ENCODE peak calls at places on chromosomes 4 and X, in nine cellular contexts. One of them, this sample, is unnamed. For H3K36me3, the result is how much of the 10 kb centered on the place peaks cover.

GRCh38 chr4:2340272-2341061 is 78.0 kb downstream of the ZFYVE28 start:
- DNase-seq in HepG2: no peak
- DNase-seq in brain microvascular endothelial cell: no peak
- DNase-seq in transverse colon: no peak
- DNase-seq in Karpas-422: no peak
- DNase-seq in heart right ventricle: no peak
- DNase-seq in small intestine: no peak
- DNase-seq in aorta: peak
- DNase-seq in colonic mucosa: peak
- DNase-seq in this sample: no peak

GRCh38 chrX:11190745-11191510 is 79.8 kb downstream of the HCCS start:
- DNase-seq in HepG2: no peak
- DNase-seq in brain microvascular endothelial cell: no peak
- DNase-seq in transverse colon: peak
- DNase-seq in Karpas-422: no peak
- DNase-seq in heart right ventricle: no peak
- DNase-seq in small intestine: peak
- DNase-seq in aorta: no peak
- DNase-seq in colonic mucosa: peak
- DNase-seq in this sample: no peak

GRCh38 chr4:120709986-120710385 is 212.5 kb downstream of the PRDM5 start:
- DNase-seq in HepG2: no peak
- DNase-seq in brain microvascular endothelial cell: peak
- DNase-seq in transverse colon: no peak
- DNase-seq in Karpas-422: no peak
- DNase-seq in heart right ventricle: no peak
- DNase-seq in small intestine: no peak
- DNase-seq in aorta: no peak
- DNase-seq in colonic mucosa: no peak
- DNase-seq in this sample: no peak

GRCh38 chr4:145154573-145154972 is 25.8 kb downstream of the OTUD4 start:
- DNase-seq in HepG2: peak
- DNase-seq in brain microvascular endothelial cell: peak
- DNase-seq in transverse colon: no peak
- DNase-seq in Karpas-422: peak
- DNase-seq in heart right ventricle: no peak
- DNase-seq in small intestine: peak
- DNase-seq in aorta: no peak
- DNase-seq in colonic mucosa: no peak
- DNase-seq in this sample: no peak

GRCh38 chr4:96598465-96598864 is 758.6 kb downstream of the PDHA2 start:
- DNase-seq in HepG2: no peak
- DNase-seq in brain microvascular endothelial cell: no peak
- DNase-seq in transverse colon: no peak
- DNase-seq in Karpas-422: no peak
- DNase-seq in heart right ventricle: peak
- DNase-seq in small intestine: no peak
- DNase-seq in aorta: no peak
- DNase-seq in colonic mucosa: no peak
- DNase-seq in this sample: no peak

GRCh38 chr4:101528526-101528925 is 181.2 kb upstream of the PPP3CA start:
- DNase-seq in HepG2: peak
- DNase-seq in brain microvascular endothelial cell: no peak
- DNase-seq in transverse colon: no peak
- DNase-seq in Karpas-422: no peak
- DNase-seq in heart right ventricle: no peak
- DNase-seq in small intestine: no peak
- DNase-seq in aorta: no peak
- DNase-seq in colonic mucosa: no peak
- DNase-seq in this sample: no peak

GRCh38 chrX:37871626-37872302 is 24.4 kb upstream of the DYNLT3 start:
- DNase-seq in HepG2: no peak
- DNase-seq in brain microvascular endothelial cell: peak
- DNase-seq in transverse colon: no peak
- DNase-seq in Karpas-422: no peak
- DNase-seq in heart right ventricle: no peak
- DNase-seq in small intestine: no peak
- DNase-seq in aorta: peak
- DNase-seq in colonic mucosa: no peak
- DNase-seq in this sample: no peak

GRCh38 chr4:140862182-140862442 is 105.9 kb upstream of the TBC1D9 start:
- DNase-seq in HepG2: no peak
- DNase-seq in brain microvascular endothelial cell: no peak
- DNase-seq in transverse colon: no peak
- DNase-seq in Karpas-422: no peak
- DNase-seq in heart right ventricle: no peak
- DNase-seq in small intestine: no peak
- DNase-seq in aorta: no peak
- DNase-seq in colonic mucosa: no peak
- DNase-seq in this sample: no peak

GRCh38 chr4:4981827-4982226 is 37.4 kb downstream of the CYTL1 start:
- DNase-seq in HepG2: no peak
- DNase-seq in brain microvascular endothelial cell: no peak
- DNase-seq in transverse colon: no peak
- DNase-seq in Karpas-422: no peak
- DNase-seq in heart right ventricle: no peak
- DNase-seq in small intestine: no peak
- DNase-seq in aorta: no peak
- DNase-seq in colonic mucosa: no peak
- DNase-seq in this sample: no peak

DNA sequence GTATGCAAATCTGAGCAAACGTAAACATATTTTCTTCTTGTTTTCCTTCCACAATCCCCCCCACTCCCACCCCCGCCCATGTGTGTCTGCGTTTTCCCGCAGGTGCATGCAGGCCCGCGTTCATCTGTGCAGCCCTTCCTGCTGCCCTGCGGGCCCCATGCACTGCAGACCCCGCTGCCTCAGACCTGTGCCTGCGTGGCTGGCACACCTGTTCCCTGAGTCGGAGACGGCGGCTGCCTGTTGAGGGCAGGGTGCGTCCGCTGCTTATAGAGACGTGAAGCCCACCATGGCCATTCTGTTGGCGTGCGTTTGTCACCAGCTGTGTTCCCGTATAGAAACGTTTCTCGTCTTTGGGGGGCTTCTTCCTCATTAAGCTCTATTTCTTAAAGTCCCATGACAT is 51.5 kb downstream of the PCGF3 start:
- DNase-seq in HepG2: no peak
- DNase-seq in brain microvascular endothelial cell: no peak
- DNase-seq in transverse colon: no peak
- DNase-seq in Karpas-422: no peak
- DNase-seq in heart right ventricle: no peak
- DNase-seq in small intestine: no peak
- DNase-seq in aorta: no peak
- DNase-seq in colonic mucosa: no peak
- DNase-seq in this sample: no peak
- H3K36me3 ChIP-seq in HepG2: under half
- H3K36me3 ChIP-seq in brain microvascular endothelial cell: under half
- H3K36me3 ChIP-seq in transverse colon: under half
- H3K36me3 ChIP-seq in Karpas-422: under half
- H3K36me3 ChIP-seq in heart right ventricle: half or more
- H3K36me3 ChIP-seq in small intestine: under half
- H3K36me3 ChIP-seq in aorta: under half
- H3K36me3 ChIP-seq in colonic mucosa: under half
- H3K36me3 ChIP-seq in this sample: half or more

DNA sequence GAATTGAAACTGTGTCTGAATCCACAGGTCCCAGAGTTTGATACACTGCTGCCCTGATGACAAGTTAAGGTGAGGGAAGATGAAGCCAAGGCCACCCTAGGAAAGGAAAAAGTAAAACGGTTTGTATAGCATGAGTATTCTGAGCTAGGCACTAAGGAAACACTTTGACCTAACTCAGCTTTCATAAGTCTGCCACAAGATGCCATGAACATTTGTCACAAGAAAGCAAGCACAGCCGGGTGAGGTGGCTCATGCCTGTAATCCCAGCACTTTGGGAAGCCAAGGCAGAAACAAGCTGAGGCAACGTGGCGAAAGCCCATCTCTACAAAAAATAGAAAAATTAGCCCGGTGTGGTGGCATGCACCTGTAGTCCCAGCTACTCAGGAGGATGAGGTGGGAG is 34.2 kb downstream of the ELOVL6 start:
- DNase-seq in HepG2: no peak
- DNase-seq in brain microvascular endothelial cell: peak
- DNase-seq in transverse colon: no peak
- DNase-seq in Karpas-422: no peak
- DNase-seq in heart right ventricle: no peak
- DNase-seq in small intestine: peak
- DNase-seq in aorta: no peak
- DNase-seq in colonic mucosa: no peak
- DNase-seq in this sample: no peak
- H3K36me3 ChIP-seq in HepG2: under half
- H3K36me3 ChIP-seq in brain microvascular endothelial cell: under half
- H3K36me3 ChIP-seq in transverse colon: under half
- H3K36me3 ChIP-seq in Karpas-422: half or more
- H3K36me3 ChIP-seq in heart right ventricle: under half
- H3K36me3 ChIP-seq in small intestine: under half
- H3K36me3 ChIP-seq in aorta: under half
- H3K36me3 ChIP-seq in colonic mucosa: under half
- H3K36me3 ChIP-seq in this sample: under half

GRCh38 chr4:78524009-78524408 is 27.6 kb upstream of the ANXA3 start:
- DNase-seq in HepG2: no peak
- DNase-seq in brain microvascular endothelial cell: no peak
- DNase-seq in transverse colon: no peak
- DNase-seq in Karpas-422: no peak
- DNase-seq in heart right ventricle: no peak
- DNase-seq in small intestine: no peak
- DNase-seq in aorta: no peak
- DNase-seq in colonic mucosa: no peak
- DNase-seq in this sample: no peak

GRCh38 chr4:78527103-78527502 is 24.5 kb upstream of the ANXA3 start:
- DNase-seq in HepG2: no peak
- DNase-seq in brain microvascular endothelial cell: no peak
- DNase-seq in transverse colon: no peak
- DNase-seq in Karpas-422: no peak
- DNase-seq in heart right ventricle: no peak
- DNase-seq in small intestine: no peak
- DNase-seq in aorta: no peak
- DNase-seq in colonic mucosa: no peak
- DNase-seq in this sample: no peak

GRCh38 chr4:78528327-78528726 is 23.2 kb upstream of the ANXA3 start:
- DNase-seq in HepG2: no peak
- DNase-seq in brain microvascular endothelial cell: peak
- DNase-seq in transverse colon: no peak
- DNase-seq in Karpas-422: no peak
- DNase-seq in heart right ventricle: no peak
- DNase-seq in small intestine: no peak
- DNase-seq in aorta: no peak
- DNase-seq in colonic mucosa: no peak
- DNase-seq in this sample: no peak

GRCh38 chr4:78527555-78527954 is 24.0 kb upstream of the ANXA3 start:
- DNase-seq in HepG2: no peak
- DNase-seq in brain microvascular endothelial cell: no peak
- DNase-seq in transverse colon: no peak
- DNase-seq in Karpas-422: no peak
- DNase-seq in heart right ventricle: no peak
- DNase-seq in small intestine: no peak
- DNase-seq in aorta: no peak
- DNase-seq in colonic mucosa: no peak
- DNase-seq in this sample: no peak

DNA sequence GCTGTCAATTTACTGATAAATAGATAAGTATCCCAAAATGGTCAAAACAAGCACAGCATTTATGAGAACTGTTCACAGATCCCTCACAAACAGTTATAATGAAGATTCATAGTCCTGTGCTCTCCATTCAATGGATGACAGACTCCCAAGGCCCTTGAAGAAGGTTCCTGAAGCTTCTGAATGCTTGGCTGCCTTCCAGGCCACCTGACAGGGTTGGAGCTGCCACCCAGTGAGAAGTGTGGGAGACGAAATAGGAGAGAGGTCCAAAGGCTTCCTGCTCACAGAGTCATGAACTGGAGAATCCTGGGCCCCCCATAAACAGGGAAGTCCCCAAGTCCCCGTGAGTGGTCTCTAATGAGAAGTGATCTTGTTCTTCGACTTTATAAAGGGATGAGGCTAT is 26.0 kb upstream of the ANXA3 start:
- DNase-seq in HepG2: no peak
- DNase-seq in brain microvascular endothelial cell: no peak
- DNase-seq in transverse colon: no peak
- DNase-seq in Karpas-422: no peak
- DNase-seq in heart right ventricle: no peak
- DNase-seq in small intestine: no peak
- DNase-seq in aorta: no peak
- DNase-seq in colonic mucosa: no peak
- DNase-seq in this sample: no peak
- H3K36me3 ChIP-seq in HepG2: under half
- H3K36me3 ChIP-seq in brain microvascular endothelial cell: under half
- H3K36me3 ChIP-seq in transverse colon: under half
- H3K36me3 ChIP-seq in Karpas-422: under half
- H3K36me3 ChIP-seq in heart right ventricle: under half
- H3K36me3 ChIP-seq in small intestine: under half
- H3K36me3 ChIP-seq in aorta: under half
- H3K36me3 ChIP-seq in colonic mucosa: under half
- H3K36me3 ChIP-seq in this sample: under half

DNA sequence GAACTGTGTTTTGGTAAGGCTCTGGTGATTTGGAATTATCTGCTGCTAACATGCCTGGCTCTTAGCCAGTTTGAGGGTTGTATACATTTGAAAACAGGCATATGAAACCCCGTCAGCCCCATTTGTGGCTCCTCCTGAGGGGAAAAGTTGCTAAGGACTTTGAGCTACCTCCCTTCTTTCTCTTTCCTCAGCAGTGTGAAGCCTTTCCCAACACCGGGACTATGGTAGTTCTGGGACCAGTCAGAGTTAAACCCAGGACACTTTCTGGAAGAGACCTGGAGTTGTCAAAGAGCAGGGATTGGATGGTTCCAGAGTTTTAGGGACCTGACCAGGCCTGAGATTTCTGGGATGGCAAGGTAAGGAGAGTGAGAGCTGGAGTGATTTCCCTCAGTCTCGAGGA is 4.6 kb downstream of the SFRP2 start:
- DNase-seq in HepG2: no peak
- DNase-seq in brain microvascular endothelial cell: no peak
- DNase-seq in transverse colon: no peak
- DNase-seq in Karpas-422: no peak
- DNase-seq in heart right ventricle: no peak
- DNase-seq in small intestine: no peak
- DNase-seq in aorta: no peak
- DNase-seq in colonic mucosa: no peak
- DNase-seq in this sample: no peak
- H3K36me3 ChIP-seq in HepG2: under half
- H3K36me3 ChIP-seq in brain microvascular endothelial cell: under half
- H3K36me3 ChIP-seq in transverse colon: under half
- H3K36me3 ChIP-seq in Karpas-422: under half
- H3K36me3 ChIP-seq in heart right ventricle: under half
- H3K36me3 ChIP-seq in small intestine: under half
- H3K36me3 ChIP-seq in aorta: under half
- H3K36me3 ChIP-seq in colonic mucosa: under half
- H3K36me3 ChIP-seq in this sample: under half

DNA sequence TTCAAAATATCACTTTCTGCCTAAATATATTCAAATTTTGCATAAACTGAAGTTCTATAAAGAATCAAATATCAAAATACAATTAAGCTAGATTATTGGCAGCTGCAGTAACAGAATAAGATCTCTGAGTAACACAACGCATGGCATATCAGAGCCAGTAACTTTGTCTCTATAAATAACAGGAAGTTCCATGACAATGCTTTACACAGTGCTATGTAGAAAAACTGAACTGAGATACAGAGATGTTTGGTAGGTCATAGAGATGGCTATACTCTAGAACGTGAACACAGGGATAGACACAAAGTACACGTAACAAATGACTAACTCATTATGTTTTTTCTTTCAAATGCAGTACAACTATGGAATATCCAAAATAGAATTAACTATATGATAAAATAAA is 18.2 kb downstream of the UBE2D3 start:
- DNase-seq in HepG2: no peak
- DNase-seq in brain microvascular endothelial cell: no peak
- DNase-seq in transverse colon: no peak
- DNase-seq in Karpas-422: no peak
- DNase-seq in heart right ventricle: no peak
- DNase-seq in small intestine: no peak
- DNase-seq in aorta: no peak
- DNase-seq in colonic mucosa: no peak
- DNase-seq in this sample: no peak
- H3K36me3 ChIP-seq in HepG2: under half
- H3K36me3 ChIP-seq in brain microvascular endothelial cell: under half
- H3K36me3 ChIP-seq in transverse colon: under half
- H3K36me3 ChIP-seq in Karpas-422: half or more
- H3K36me3 ChIP-seq in heart right ventricle: half or more
- H3K36me3 ChIP-seq in small intestine: under half
- H3K36me3 ChIP-seq in aorta: under half
- H3K36me3 ChIP-seq in colonic mucosa: under half
- H3K36me3 ChIP-seq in this sample: half or more